ENCODE peak calls at places on chromosomes 12 and 14, in four cellular contexts. I is K562, F is GM23338, K is HepG2. D is an unnamed sample.

GRCh38 chr12:116040412-116040811 is 237.1 kb downstream of the MED13L start:
- DNase-seq in F (no peak), I (no peak), K (no peak), D (no peak)

GRCh38 chr14:95043732-95044462 is 113.4 kb downstream of the DICER1 start:
- DNase-seq in I (no peak), K (no peak), F (no peak), D (no peak)

GRCh38 chr12:75725505-75726120 is 214.2 kb upstream of the KRR1 start:
- DNase-seq in I (peak), K (no peak), F (no peak), D (no peak)

GRCh38 chr12:47080725-47081502 is 1.2 kb upstream of the AMIGO2 start:
- DNase-seq in F (peak), K (no peak), I (peak), D (no peak)

GRCh38 chr12:105409881-105410471 is 79.5 kb downstream of the C12orf75 start:
- DNase-seq in I (no peak), F (no peak), K (no peak), D (no peak)

GRCh38 chr14:74574092-74574438 is 38.0 kb downstream of the LTBP2 start:
- DNase-seq in I (no peak), F (no peak), K (no peak), D (no peak)

GRCh38 chr12:124538194-124539082 is 29.0 kb downstream of the NCOR2 start:
- DNase-seq in K (peak), I (no peak), F (no peak), D (no peak)

GRCh38 chr12:122079038-122079531 is 529 bp downstream of the MLXIP start:
- DNase-seq in I (peak), K (no peak), F (peak), D (no peak)

GRCh38 chr14:41817626-41818025 is 210.9 kb downstream of the LRFN5 start:
- DNase-seq in K (no peak), F (no peak), I (no peak), D (no peak)

GRCh38 chr12:12661086-12661485 is 34.9 kb downstream of the GPR19 start:
- DNase-seq in F (no peak), I (no peak), K (no peak), D (no peak)

GRCh38 chr12:104546575-104546974 is 89.8 kb downstream of the CHST11 start:
- DNase-seq in K (no peak), I (no peak), F (no peak), D (no peak)

GRCh38 chr14:51539571-51540037 is 112.1 kb upstream of the FRMD6 start:
- DNase-seq in F (peak), I (no peak), K (no peak), D (no peak)

GRCh38 chr14:64755661-64756265 is 51.5 kb downstream of the PLEKHG3 start:
- DNase-seq in K (no peak), I (no peak), F (no peak), D (no peak)

GRCh38 chr12:75979181-75979580 is 52.4 kb downstream of the PHLDA1 start:
- DNase-seq in K (no peak), I (no peak), F (no peak), D (no peak)

GRCh38 chr12:109687250-109687649 is 26.4 kb upstream of the FAM222A start:
- DNase-seq in K (no peak), I (no peak), F (no peak), D (no peak)

GRCh38 chr14:77372304-77372841 is 4.5 kb downstream of the TMED8 start:
- DNase-seq in I (no peak), F (no peak), K (peak), D (peak)

GRCh38 chr12:45779936-45780335 is 50.4 kb downstream of the ARID2 start:
- DNase-seq in I (no peak), F (no peak), K (no peak), D (no peak)

GRCh38 chr14:50007123-50007903 is 109.1 kb downstream of the VCPKMT start:
- DNase-seq in K (no peak), F (peak), I (no peak), D (no peak)

GRCh38 chr12:47087088-47087688 is 7.4 kb upstream of the AMIGO2 start:
- DNase-seq in I (no peak), K (no peak), F (no peak), D (no peak)

GRCh38 chr12:84811291-84811690 is 101.3 kb downstream of the SLC6A15 start:
- DNase-seq in I (no peak), F (no peak), K (no peak), D (no peak)

GRCh38 chr12:54465857-54466499 is 7.4 kb downstream of the GTSF1 start:
- DNase-seq in I (no peak), F (no peak), K (no peak), D (no peak)

GRCh38 chr12:54658306-54659264 is 10.4 kb upstream of the DCD start:
- DNase-seq in I (peak), F (peak), K (peak), D (no peak)

GRCh38 chr12:12376636-12377448 is 20.0 kb downstream of the BORCS5 start:
- DNase-seq in K (peak), I (peak), F (peak), D (peak)

GRCh38 chr14:93954900-93955891 is 21.2 kb downstream of the ASB2 start:
- DNase-seq in K (no peak), I (no peak), F (no peak), D (no peak)

GRCh38 chr14:92668266-92668973 is 80.0 kb downstream of the LGMN start:
- DNase-seq in F (no peak), I (no peak), K (no peak), D (no peak)

GRCh38 chr12:15978431-15978950 is 67.4 kb downstream of the DERA start:
- DNase-seq in K (no peak), F (no peak), I (no peak), D (no peak)

GRCh38 chr14:75604979-75605825 is 26.8 kb downstream of the FLVCR2 start:
- DNase-seq in K (no peak), I (peak), F (no peak), D (no peak)

GRCh38 chr14:53355581-53356112 is 202.5 kb upstream of the DDHD1 start:
- DNase-seq in F (peak), K (no peak), I (no peak), D (no peak)

GRCh38 chr14:78162202-78162601 is 8.0 kb upstream of the NRXN3 start:
- DNase-seq in F (no peak), I (peak), K (no peak), D (no peak)

GRCh38 chr12:92556141-92556540 is 146.6 kb upstream of the PLEKHG7 start:
- DNase-seq in F (no peak), K (no peak), I (no peak), D (no peak)

GRCh38 chr12:92553389-92553788 is 149.4 kb upstream of the PLEKHG7 start:
- DNase-seq in K (no peak), F (no peak), I (peak), D (no peak)

GRCh38 chr12:92556622-92557421 is 146.0 kb upstream of the PLEKHG7 start:
- DNase-seq in K (no peak), I (no peak), F (no peak), D (no peak)

GRCh38 chr12:92552412-92553108 is 150.2 kb upstream of the PLEKHG7 start:
- DNase-seq in F (no peak), K (no peak), I (peak), D (no peak)

GRCh38 chr12:92554316-92554905 is 148.4 kb upstream of the PLEKHG7 start:
- DNase-seq in I (no peak), K (no peak), F (no peak), D (no peak)
- H3K4me3 ChIP-seq in I (no peak), K (no peak), F (no peak), D (peak)

DNA sequence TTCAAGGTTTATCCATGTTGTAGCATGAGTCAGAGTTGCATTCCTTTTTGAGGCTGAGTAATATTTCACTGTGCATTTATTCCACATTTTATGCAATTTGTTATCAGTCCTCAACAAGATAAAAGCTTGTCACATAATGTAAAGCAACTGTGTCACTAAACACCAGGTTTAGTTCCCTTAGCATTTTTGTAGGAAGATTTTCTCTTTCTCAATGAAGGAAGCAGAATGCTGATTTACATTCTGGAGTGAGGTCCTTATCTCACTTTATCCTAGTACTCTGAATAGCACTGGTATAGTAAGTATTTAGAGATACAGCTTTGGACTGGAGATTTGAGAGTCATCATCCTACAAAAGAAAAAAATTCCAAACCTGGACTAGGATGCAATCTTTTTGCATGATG is 9.8 kb upstream of the EXD2 start:
- DNase-seq in K (no peak), F (no peak), I (no peak), D (no peak)
- TF ChIP-seq CREB1 in K (no peak), F (no peak), I (no peak), D (no peak)

GRCh38 chr12:213527-213932 is 427 bp downstream of the SLC6A12 start:
- DNase-seq in F (no peak), K (no peak), I (no peak), D (no peak)
- H3K4me3 ChIP-seq in F (no peak), K (peak), I (no peak), D (no peak)

GRCh38 chr14:73273799-73274198 is 36.5 kb downstream of the PAPLN start:
- DNase-seq in I (no peak), K (no peak), F (no peak), D (no peak)

GRCh38 chr14:73266317-73266716 is 29.0 kb downstream of the PAPLN start:
- DNase-seq in I (no peak), K (no peak), F (no peak), D (no peak)

GRCh38 chr14:73272393-73272792 is 35.1 kb downstream of the PAPLN start:
- DNase-seq in I (no peak), K (no peak), F (no peak), D (no peak)

GRCh38 chr14:73267474-73267873 is 30.2 kb downstream of the PAPLN start:
- DNase-seq in I (no peak), F (no peak), K (no peak), D (no peak)

DNA sequence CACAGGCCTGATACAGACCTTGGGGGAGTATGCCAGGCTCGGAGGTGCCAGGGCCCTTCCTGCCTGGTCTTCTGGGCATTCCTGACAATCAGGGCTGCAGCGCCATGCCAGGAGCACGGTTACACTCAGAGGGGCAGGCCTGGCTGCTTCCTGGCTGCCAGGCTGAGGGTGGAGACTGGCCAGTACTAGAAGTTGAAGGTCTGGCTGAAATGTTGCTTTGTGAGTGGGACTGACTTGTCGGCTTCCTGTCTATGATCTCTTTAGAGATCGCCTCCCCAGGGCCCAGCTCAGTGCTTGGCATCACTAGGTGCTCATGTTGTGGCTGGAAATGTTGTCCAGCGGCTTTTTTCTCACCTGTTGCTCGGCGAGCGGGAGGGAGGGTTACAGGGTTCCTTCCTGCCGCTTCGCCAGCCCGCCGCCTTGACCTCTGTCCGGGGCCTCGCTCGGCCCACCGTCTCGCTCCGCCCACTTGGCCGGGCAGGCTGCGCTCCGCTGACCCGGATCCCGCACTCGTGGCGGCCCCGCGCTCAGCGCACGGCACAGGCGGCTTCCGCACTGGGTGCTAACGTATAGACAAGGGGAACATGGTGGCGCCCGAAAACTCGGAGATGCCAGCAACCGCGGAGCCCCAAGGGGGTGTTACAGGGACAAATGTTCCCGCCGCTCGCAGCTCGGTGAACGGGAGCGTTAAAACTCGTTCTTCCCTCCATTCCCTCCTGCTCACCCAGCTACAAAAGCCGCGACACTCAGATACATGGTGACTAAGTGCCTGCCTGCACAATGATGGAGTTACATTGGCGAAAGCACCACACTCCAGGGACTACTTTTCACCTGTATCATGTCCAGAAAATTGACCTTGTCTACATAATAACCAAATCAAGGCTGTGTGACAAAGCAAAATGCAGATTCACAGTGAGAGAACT is 32.7 kb downstream of the PAPLN start:
- DNase-seq in I (no peak), K (no peak), F (peak), D (no peak)
- TF ChIP-seq CREB1 in I (no peak), K (no peak), F (no peak), D (no peak)

DNA sequence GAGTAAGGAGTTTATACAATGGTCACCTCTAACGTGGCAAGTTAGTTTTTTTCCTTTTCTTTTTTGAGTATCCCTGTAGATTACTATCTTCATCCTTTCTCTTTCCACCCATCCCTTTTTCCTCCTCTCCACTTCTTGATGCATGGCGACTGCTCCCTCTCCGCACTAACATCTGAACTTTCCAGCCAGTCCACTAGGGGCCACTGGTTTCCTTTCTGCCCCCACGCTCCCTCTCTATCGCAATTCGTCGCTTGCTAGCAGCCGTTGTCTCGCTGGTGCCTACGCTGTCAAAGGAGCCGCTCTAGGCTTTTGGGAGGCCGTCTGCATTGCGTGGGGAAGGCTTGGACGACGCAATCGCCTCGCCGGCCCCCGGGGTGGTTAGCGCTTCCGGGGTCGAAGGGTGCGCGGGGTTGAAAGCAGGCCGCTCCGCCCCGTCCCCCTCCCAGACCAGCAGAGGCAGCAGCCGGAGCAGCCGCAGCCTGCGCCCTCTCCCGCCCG is at the start of gene PCBP2:
- DNase-seq in I (peak), K (peak), F (peak), D (peak)
- H3K4me3 ChIP-seq in I (peak), K (peak), F (peak), D (peak)

GRCh38 chr14:105685003-105685402 is 158.6 kb downstream of the TMEM121 start:
- DNase-seq in F (no peak), K (no peak), I (no peak), D (no peak)

DNA sequence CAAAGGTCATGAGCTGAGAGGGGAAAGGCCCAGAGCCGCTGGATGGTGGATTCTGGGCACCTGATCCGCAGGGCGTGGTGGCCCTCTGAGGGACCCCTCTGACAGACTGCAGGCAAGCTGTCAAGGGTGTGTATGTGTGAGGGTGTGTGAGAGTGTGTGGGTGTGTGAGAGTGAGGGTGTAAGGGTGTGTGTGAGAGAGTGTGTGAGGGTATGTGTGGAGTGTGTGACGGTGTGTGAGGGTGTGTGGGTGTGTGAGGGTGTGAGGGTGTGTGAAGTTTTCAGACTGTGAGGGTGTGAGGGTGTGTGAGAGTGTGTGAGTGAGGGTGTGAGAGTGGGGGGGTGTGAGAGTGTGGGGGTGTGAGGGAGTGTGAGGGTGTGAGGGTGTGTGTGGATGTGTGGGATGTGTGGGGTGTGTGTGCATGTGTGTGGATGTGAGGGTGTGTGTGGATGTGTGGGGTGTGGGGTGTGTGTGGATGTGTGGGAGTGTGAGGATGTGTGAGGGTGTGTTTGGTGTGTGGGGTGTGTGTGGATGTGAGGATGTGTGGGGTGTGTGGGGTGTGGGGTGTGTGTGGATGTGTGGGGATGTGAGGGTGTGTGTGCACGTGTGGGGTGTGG is 156.7 kb downstream of the TMEM121 start:
- DNase-seq in F (no peak), K (no peak), I (no peak), D (no peak)
- TF ChIP-seq CREB1 in F (no peak), K (no peak), I (no peak), D (no peak)

DNA sequence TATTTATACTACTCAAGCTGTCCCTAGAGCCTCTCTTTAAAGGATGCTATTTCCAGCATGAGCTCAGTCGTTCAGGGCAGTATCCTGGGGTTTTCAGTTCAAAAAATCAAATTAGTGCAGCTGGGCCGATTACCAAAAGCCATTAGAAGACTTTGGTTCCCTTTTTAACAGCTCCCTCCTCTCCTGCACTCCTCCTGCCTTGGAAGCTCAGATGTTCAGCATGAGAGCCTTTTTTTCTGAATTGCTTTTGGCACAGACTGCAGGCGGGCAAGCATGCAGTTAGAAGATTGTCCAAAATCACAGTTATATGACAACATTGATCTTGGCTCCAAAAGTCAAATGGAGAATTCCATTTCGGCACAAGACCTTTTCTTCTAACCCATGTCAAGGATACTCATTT is 179.6 kb downstream of the SLC35F4 start:
- DNase-seq in I (no peak), K (no peak), F (no peak), D (no peak)
- H3K4me3 ChIP-seq in I (no peak), K (no peak), F (no peak), D (no peak)

D was measured in GM12878.